ENCODE peak calls at places on chromosomes 6 and 20, in seven cellular contexts. L, W, V, Z, F, E and B are unnamed samples. For H3K4me1, the result is how much of the 10 kb centered on the place peaks cover.

GRCh38 chr20:45883100-45883469 is 2.1 kb downstream of the ZSWIM1 start:
- DNase-seq in L (peak), W (no peak), V (no peak), Z (no peak), F (no peak), E (no peak), B (no peak)

GRCh38 chr20:24576447-24576846 is 107.0 kb downstream of the SYNDIG1 start:
- DNase-seq in L (no peak), W (no peak), V (no peak), Z (no peak), F (no peak), E (no peak), B (no peak)

GRCh38 chr6:169639653-169640278 is 62.1 kb downstream of the WDR27 start:
- DNase-seq in L (no peak), W (no peak), V (no peak), Z (no peak), F (no peak), E (no peak), B (no peak)

GRCh38 chr6:166168616-166169548 is 1.2 kb upstream of the TBXT start:
- DNase-seq in L (no peak), W (no peak), V (no peak), Z (no peak), F (no peak), E (no peak), B (no peak)

GRCh38 chr20:25148181-25148981 is 47.1 kb upstream of the ENTPD6 start:
- DNase-seq in L (peak), W (no peak), V (no peak), Z (peak), F (peak), E (peak), B (no peak)

GRCh38 chr6:148491638-148492210 is 149.1 kb downstream of the SASH1 start:
- DNase-seq in L (no peak), W (no peak), V (no peak), Z (no peak), F (no peak), E (no peak), B (no peak)

GRCh38 chr6:120671519-120671918 is 662.8 kb downstream of the TBC1D32 start:
- DNase-seq in L (no peak), W (no peak), V (peak), Z (no peak), F (no peak), E (no peak), B (no peak)

GRCh38 chr6:99434702-99435530 is 9.8 kb upstream of the PNISR start:
- DNase-seq in L (no peak), W (peak), V (peak), Z (peak), F (no peak), E (no peak), B (peak)

GRCh38 chr6:21190701-21191588 is 402.6 kb upstream of the SOX4 start:
- DNase-seq in L (no peak), W (no peak), V (no peak), Z (peak), F (no peak), E (no peak), B (no peak)

GRCh38 chr6:2973656-2974055 is 2.3 kb upstream of the SERPINB6 start:
- DNase-seq in L (no peak), W (no peak), V (no peak), Z (no peak), F (no peak), E (no peak), B (no peak)

GRCh38 chr6:125140808-125141207 is 12.8 kb upstream of the TPD52L1 start:
- DNase-seq in L (no peak), W (no peak), V (no peak), Z (no peak), F (no peak), E (no peak), B (no peak)

GRCh38 chr6:67131827-67132226 is 1424.8 kb upstream of the EYS start:
- DNase-seq in L (no peak), W (no peak), V (no peak), Z (no peak), F (no peak), E (no peak), B (no peak)

GRCh38 chr6:71886184-71887005 is at the start of gene RIMS1:
- DNase-seq in L (peak), W (peak), V (no peak), Z (peak), F (peak), E (no peak), B (peak)

GRCh38 chr6:33695451-33695855 is 16.0 kb downstream of the UQCC2 start:
- DNase-seq in L (no peak), W (no peak), V (no peak), Z (no peak), F (no peak), E (no peak), B (no peak)

GRCh38 chr6:51598171-51598570 is 489.2 kb downstream of the PKHD1 start:
- DNase-seq in L (peak), W (no peak), V (no peak), Z (no peak), F (no peak), E (no peak), B (no peak)

GRCh38 chr20:31641391-31641790 is 3.7 kb downstream of the COX4I2 start:
- DNase-seq in L (no peak), W (no peak), V (no peak), Z (no peak), F (no peak), E (no peak), B (no peak)

GRCh38 chr20:62066983-62067433 is 1.3 kb upstream of the TAF4 start:
- DNase-seq in L (no peak), W (no peak), V (peak), Z (no peak), F (no peak), E (peak), B (no peak)

GRCh38 chr20:59939052-59939878 is 840 bp downstream of the PPP1R3D start:
- DNase-seq in L (peak), W (no peak), V (no peak), Z (no peak), F (peak), E (no peak), B (no peak)

GRCh38 chr6:36516559-36516958 is 30.7 kb downstream of the STK38 start:
- DNase-seq in L (no peak), W (peak), V (no peak), Z (no peak), F (no peak), E (no peak), B (no peak)

GRCh38 chr6:106360989-106361430 is 493 bp downstream of the CRYBG1 start:
- DNase-seq in L (peak), W (no peak), V (no peak), Z (peak), F (no peak), E (no peak), B (no peak)

GRCh38 chr20:47013606-47014005 is 119.0 kb downstream of the EYA2 start:
- DNase-seq in L (no peak), W (no peak), V (no peak), Z (no peak), F (no peak), E (no peak), B (no peak)

GRCh38 chr6:13507306-13507855 is 20.0 kb upstream of the GFOD1 start:
- DNase-seq in L (no peak), W (no peak), V (no peak), Z (no peak), F (no peak), E (no peak), B (no peak)

GRCh38 chr20:19986419-19986818 is 30.7 kb upstream of the NAA20 start:
- DNase-seq in L (no peak), W (no peak), V (no peak), Z (peak), F (no peak), E (no peak), B (no peak)

GRCh38 chr6:39086294-39086693 is 28.7 kb downstream of the SAYSD1 start:
- DNase-seq in L (no peak), W (peak), V (no peak), Z (no peak), F (no peak), E (no peak), B (no peak)

GRCh38 chr20:48600470-48600945 is 227.3 kb downstream of the PREX1 start:
- DNase-seq in L (no peak), W (no peak), V (no peak), Z (no peak), F (peak), E (no peak), B (no peak)

GRCh38 chr6:1821188-1822183 is 211.8 kb downstream of the FOXC1 start:
- DNase-seq in L (no peak), W (peak), V (peak), Z (no peak), F (no peak), E (no peak), B (no peak)

GRCh38 chr20:23404196-23404595 is 17.1 kb downstream of the NAPB start:
- DNase-seq in L (no peak), W (no peak), V (peak), Z (peak), F (no peak), E (no peak), B (no peak)

GRCh38 chr20:19688031-19688806 is 69.8 kb upstream of the RIN2 start:
- DNase-seq in L (peak), W (peak), V (peak), Z (peak), F (peak), E (peak), B (peak)

GRCh38 chr20:37335642-37336368 is 10.1 kb upstream of the SRC start:
- DNase-seq in L (peak), W (no peak), V (peak), Z (no peak), F (peak), E (no peak), B (no peak)

GRCh38 chr20:41733151-41733550 is 115.0 kb upstream of the CHD6 start:
- DNase-seq in L (no peak), W (no peak), V (no peak), Z (no peak), F (no peak), E (peak), B (no peak)

GRCh38 chr6:53410508-53411258 is 61.9 kb upstream of the ELOVL5 start:
- DNase-seq in L (peak), W (peak), V (peak), Z (peak), F (no peak), E (peak), B (peak)

GRCh38 chr6:31352497-31353368 is 4.2 kb downstream of the HLA-B start:
- DNase-seq in L (no peak), W (no peak), V (no peak), Z (peak), F (no peak), E (no peak), B (peak)

GRCh38 chr6:33297406-33297955 is 1.3 kb downstream of the RGL2 start:
- DNase-seq in L (peak), W (no peak), V (no peak), Z (no peak), F (no peak), E (no peak), B (peak)

GRCh38 chr6:18259675-18260447 is 4.5 kb downstream of the DEK start:
- DNase-seq in L (no peak), W (no peak), V (no peak), Z (no peak), F (no peak), E (no peak), B (no peak)

GRCh38 chr6:41641352-41641925 is 3.2 kb downstream of the MDFI start:
- DNase-seq in L (no peak), W (no peak), V (no peak), Z (no peak), F (peak), E (no peak), B (no peak)
- H3K4me1 ChIP-seq in L (under half), W (under half), V (half or more), Z (half or more), F (under half), E (half or more), B (under half)

DNA sequence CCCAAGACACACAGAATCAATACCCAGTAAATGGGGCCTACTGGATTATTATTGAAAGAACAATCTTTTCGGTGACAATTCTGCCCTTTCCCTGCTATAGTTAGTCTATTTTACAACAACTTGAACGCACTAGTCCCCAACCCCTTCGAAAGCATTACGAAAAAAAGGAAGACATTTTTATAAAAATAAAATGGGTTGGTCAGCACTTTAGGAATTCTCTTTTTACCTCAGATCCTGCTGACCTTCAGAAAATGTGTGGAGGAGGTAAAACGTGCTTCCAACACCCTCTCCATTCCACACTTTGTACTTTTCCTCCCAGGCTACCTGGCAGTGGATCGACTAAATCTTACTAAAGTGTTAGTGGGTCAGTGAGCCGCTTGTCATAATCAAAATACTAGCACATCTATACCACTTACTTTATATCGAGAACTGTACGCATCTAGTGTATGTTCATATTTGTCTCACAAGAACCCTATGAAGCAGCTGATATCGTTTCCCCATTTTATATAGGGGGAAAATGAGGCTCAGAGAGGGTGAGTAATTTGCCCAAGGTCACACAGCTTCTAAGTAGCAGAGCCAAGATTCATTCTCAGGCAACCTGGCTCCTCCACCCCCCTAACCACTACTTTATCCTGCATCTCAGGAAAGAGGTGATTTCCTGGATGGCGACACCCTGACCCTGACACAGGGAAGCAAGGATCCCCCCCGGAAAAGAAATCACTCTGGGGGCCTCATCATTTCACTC is 10.6 kb downstream of the NFATC2 start:
- DNase-seq in L (no peak), W (no peak), V (no peak), Z (no peak), F (no peak), E (no peak), B (no peak)
- H3K4me1 ChIP-seq in L (under half), W (under half), V (under half), Z (under half), F (under half), E (under half), B (half or more)

DNA sequence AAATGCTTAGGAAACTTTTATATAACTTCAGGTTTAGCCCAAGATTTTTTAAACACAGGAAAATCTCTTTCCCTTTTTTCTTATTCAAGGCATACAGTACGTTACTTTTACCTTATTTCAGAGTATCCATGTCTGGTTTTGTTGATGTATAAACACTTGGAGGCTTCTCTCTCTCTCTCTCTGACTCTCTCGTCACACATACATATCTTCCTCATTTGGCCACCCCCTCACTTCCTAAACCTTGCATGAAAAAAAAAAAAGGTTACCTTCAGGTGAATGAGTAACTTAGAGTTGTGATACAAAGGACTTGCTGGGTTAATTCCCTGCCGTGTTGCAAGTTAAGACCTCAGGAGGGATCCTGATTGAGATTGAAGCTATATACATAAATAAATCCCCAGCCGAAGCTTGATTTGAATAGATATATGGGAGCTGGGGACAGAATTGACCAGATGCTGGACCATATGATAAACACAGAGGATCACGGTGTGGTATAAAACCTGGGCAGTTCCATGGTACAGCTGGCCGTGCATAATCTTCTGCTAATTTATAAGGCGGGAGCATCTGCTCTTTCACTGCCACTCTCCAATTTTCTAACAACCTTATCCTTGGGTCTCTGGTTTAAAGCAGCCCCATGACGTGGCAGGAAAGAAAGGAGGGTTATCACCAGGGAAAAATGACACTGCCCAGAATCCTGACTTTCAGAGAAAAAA is 55.1 kb upstream of the IL20RA start:
- DNase-seq in L (no peak), W (no peak), V (no peak), Z (no peak), F (no peak), E (no peak), B (peak)
- H3K4me1 ChIP-seq in L (under half), W (under half), V (under half), Z (under half), F (under half), E (under half), B (half or more)

GRCh38 chr6:38018755-38019165 is 199.2 kb downstream of the ZFAND3 start:
- DNase-seq in L (no peak), W (no peak), V (peak), Z (no peak), F (no peak), E (no peak), B (no peak)
- H3K4me1 ChIP-seq in L (under half), W (under half), V (under half), Z (under half), F (half or more), E (half or more), B (under half)

GRCh38 chr6:108652375-108652774 is 91.7 kb downstream of the FOXO3 start:
- DNase-seq in L (no peak), W (no peak), V (no peak), Z (no peak), F (no peak), E (no peak), B (no peak)
- H3K4me1 ChIP-seq in L (half or more), W (half or more), V (half or more), Z (under half), F (half or more), E (half or more), B (under half)